ENCODE peak calls at places on chromosomes 6 and 20, in four cellular contexts. One of them, this sample, is unnamed. For H3K27me3 and H3K4me1, the result is how much of the 10 kb centered on the place peaks cover.

GRCh38 chr20:45927071-45927878 is 7.2 kb upstream of the PCIF1 start:
- DNase-seq in PC-9: no peak
- DNase-seq in SJSA1: no peak
- DNase-seq in IMR-90: no peak
- DNase-seq in this sample: no peak

GRCh38 chr6:152815230-152815922 is 64.8 kb downstream of the VIP start:
- DNase-seq in IMR-90: no peak
- DNase-seq in SJSA1: no peak
- DNase-seq in PC-9: no peak
- DNase-seq in this sample: no peak

GRCh38 chr6:106163446-106163965 is 77.4 kb downstream of the PRDM1 start:
- DNase-seq in PC-9: no peak
- DNase-seq in IMR-90: peak
- DNase-seq in SJSA1: no peak
- DNase-seq in this sample: no peak

GRCh38 chr6:104829183-104829958 is 30.3 kb downstream of the HACE1 start:
- DNase-seq in SJSA1: no peak
- DNase-seq in IMR-90: no peak
- DNase-seq in PC-9: no peak
- DNase-seq in this sample: no peak

GRCh38 chr6:14441371-14441781 is 323.8 kb downstream of the CD83 start:
- DNase-seq in IMR-90: peak
- DNase-seq in PC-9: no peak
- DNase-seq in SJSA1: no peak
- DNase-seq in this sample: no peak

GRCh38 chr6:33704215-33704817 is 7.2 kb downstream of the UQCC2 start:
- DNase-seq in SJSA1: no peak
- DNase-seq in PC-9: no peak
- DNase-seq in IMR-90: no peak
- DNase-seq in this sample: no peak

GRCh38 chr6:1242439-1242838 is 69.5 kb upstream of the FOXQ1 start:
- DNase-seq in IMR-90: peak
- DNase-seq in PC-9: no peak
- DNase-seq in SJSA1: peak
- DNase-seq in this sample: no peak

GRCh38 chr6:33427585-33428218 is 7.8 kb downstream of the SYNGAP1 start:
- DNase-seq in SJSA1: peak
- DNase-seq in IMR-90: no peak
- DNase-seq in PC-9: no peak
- DNase-seq in this sample: no peak

GRCh38 chr20:7696311-7696710 is 243.9 kb downstream of the HAO1 start:
- DNase-seq in SJSA1: no peak
- DNase-seq in PC-9: no peak
- DNase-seq in IMR-90: no peak
- DNase-seq in this sample: no peak

GRCh38 chr6:112235956-112236355 is 18.4 kb downstream of the LAMA4 start:
- DNase-seq in IMR-90: peak
- DNase-seq in PC-9: no peak
- DNase-seq in SJSA1: no peak
- DNase-seq in this sample: no peak

GRCh38 chr20:6525447-6526303 is 241.8 kb upstream of the BMP2 start:
- DNase-seq in IMR-90: peak
- DNase-seq in PC-9: no peak
- DNase-seq in SJSA1: no peak
- DNase-seq in this sample: no peak

GRCh38 chr6:10084276-10084993 is 330.4 kb downstream of the TFAP2A start:
- DNase-seq in PC-9: peak
- DNase-seq in SJSA1: no peak
- DNase-seq in IMR-90: no peak
- DNase-seq in this sample: peak

GRCh38 chr6:72715119-72715518 is 93.3 kb downstream of the KCNQ5 start:
- DNase-seq in IMR-90: no peak
- DNase-seq in SJSA1: no peak
- DNase-seq in PC-9: no peak
- DNase-seq in this sample: no peak

GRCh38 chr6:11434565-11435326 is 102.8 kb upstream of the TMEM170B start:
- DNase-seq in PC-9: peak
- DNase-seq in SJSA1: peak
- DNase-seq in IMR-90: peak
- DNase-seq in this sample: peak

GRCh38 chr6:23415819-23416427 is 710.1 kb upstream of the NRSN1 start:
- DNase-seq in IMR-90: no peak
- DNase-seq in SJSA1: no peak
- DNase-seq in PC-9: no peak
- DNase-seq in this sample: no peak

GRCh38 chr20:6311841-6312655 is 189.2 kb upstream of the FERMT1 start:
- DNase-seq in IMR-90: no peak
- DNase-seq in SJSA1: no peak
- DNase-seq in PC-9: no peak
- DNase-seq in this sample: peak

GRCh38 chr6:38176797-38177751 is 357.5 kb downstream of the ZFAND3 start:
- DNase-seq in IMR-90: peak
- DNase-seq in SJSA1: no peak
- DNase-seq in PC-9: no peak
- DNase-seq in this sample: no peak

GRCh38 chr20:23452776-23453175 is at the start of gene CST11:
- DNase-seq in PC-9: no peak
- DNase-seq in IMR-90: no peak
- DNase-seq in SJSA1: no peak
- DNase-seq in this sample: no peak

GRCh38 chr20:59456342-59457132 is 147.8 kb upstream of the PHACTR3 start:
- DNase-seq in SJSA1: no peak
- DNase-seq in IMR-90: no peak
- DNase-seq in PC-9: peak
- DNase-seq in this sample: no peak

GRCh38 chr20:22389836-22390542 is 194.4 kb downstream of the FOXA2 start:
- DNase-seq in PC-9: peak
- DNase-seq in IMR-90: no peak
- DNase-seq in SJSA1: peak
- DNase-seq in this sample: peak

GRCh38 chr6:98583506-98583905 is 250.9 kb upstream of the POU3F2 start:
- DNase-seq in IMR-90: no peak
- DNase-seq in SJSA1: no peak
- DNase-seq in PC-9: no peak
- DNase-seq in this sample: no peak

GRCh38 chr20:52124821-52125220 is 66.8 kb downstream of the ZFP64 start:
- DNase-seq in SJSA1: no peak
- DNase-seq in IMR-90: no peak
- DNase-seq in PC-9: no peak
- DNase-seq in this sample: no peak

GRCh38 chr6:153108320-153108719 is 22.8 kb downstream of the RGS17 start:
- DNase-seq in SJSA1: no peak
- DNase-seq in IMR-90: no peak
- DNase-seq in PC-9: no peak
- DNase-seq in this sample: no peak

GRCh38 chr20:46985241-46985640 is 90.6 kb downstream of the EYA2 start:
- DNase-seq in IMR-90: peak
- DNase-seq in SJSA1: no peak
- DNase-seq in PC-9: peak
- DNase-seq in this sample: no peak

GRCh38 chr6:163668061-163668426 is 253.5 kb downstream of the QKI start:
- DNase-seq in SJSA1: no peak
- DNase-seq in IMR-90: no peak
- DNase-seq in PC-9: no peak
- DNase-seq in this sample: no peak

GRCh38 chr20:25207960-25208534 is 12.5 kb downstream of the ENTPD6 start:
- DNase-seq in SJSA1: no peak
- DNase-seq in PC-9: no peak
- DNase-seq in IMR-90: no peak
- DNase-seq in this sample: no peak

GRCh38 chr6:120682145-120682544 is 652.1 kb downstream of the TBC1D32 start:
- DNase-seq in IMR-90: no peak
- DNase-seq in SJSA1: no peak
- DNase-seq in PC-9: no peak
- DNase-seq in this sample: no peak

GRCh38 chr6:42279144-42279781 is 61.6 kb upstream of the MRPS10 start:
- DNase-seq in PC-9: no peak
- DNase-seq in IMR-90: peak
- DNase-seq in SJSA1: no peak
- DNase-seq in this sample: no peak

GRCh38 chr6:25629202-25629584 is 22.8 kb upstream of the SCGN start:
- DNase-seq in SJSA1: no peak
- DNase-seq in IMR-90: no peak
- DNase-seq in PC-9: no peak
- DNase-seq in this sample: no peak

GRCh38 chr6:33839399-33840063 is 35.7 kb upstream of the MLN start:
- DNase-seq in PC-9: no peak
- DNase-seq in SJSA1: no peak
- DNase-seq in IMR-90: no peak
- DNase-seq in this sample: peak

GRCh38 chr20:5991623-5992441 is 41.4 kb downstream of the MCM8 start:
- DNase-seq in PC-9: no peak
- DNase-seq in SJSA1: no peak
- DNase-seq in IMR-90: peak
- DNase-seq in this sample: peak

GRCh38 chr6:28634406-28634757 is 108.7 kb downstream of the GPX5 start:
- DNase-seq in SJSA1: no peak
- DNase-seq in PC-9: no peak
- DNase-seq in IMR-90: no peak
- DNase-seq in this sample: no peak

GRCh38 chr6:14728396-14729024 is 517.4 kb upstream of the JARID2 start:
- DNase-seq in IMR-90: peak
- DNase-seq in PC-9: no peak
- DNase-seq in SJSA1: no peak
- DNase-seq in this sample: no peak

GRCh38 chr6:111921108-111921507 is 47.9 kb upstream of the FYN start:
- DNase-seq in IMR-90: no peak
- DNase-seq in SJSA1: no peak
- DNase-seq in PC-9: no peak
- DNase-seq in this sample: no peak

GRCh38 chr20:8144282-8145245 is 12.5 kb downstream of the PLCB1 start:
- DNase-seq in PC-9: no peak
- DNase-seq in SJSA1: no peak
- DNase-seq in IMR-90: peak
- DNase-seq in this sample: no peak

GRCh38 chr20:300345-300744 is 3.0 kb downstream of the ZCCHC3 start:
- DNase-seq in IMR-90: no peak
- DNase-seq in SJSA1: no peak
- DNase-seq in PC-9: no peak
- DNase-seq in this sample: no peak
- H3K27ac ChIP-seq in IMR-90: peak
- H3K27ac ChIP-seq in SJSA1: no peak
- H3K27ac ChIP-seq in PC-9: no peak
- H3K27ac ChIP-seq in this sample: no peak

DNA sequence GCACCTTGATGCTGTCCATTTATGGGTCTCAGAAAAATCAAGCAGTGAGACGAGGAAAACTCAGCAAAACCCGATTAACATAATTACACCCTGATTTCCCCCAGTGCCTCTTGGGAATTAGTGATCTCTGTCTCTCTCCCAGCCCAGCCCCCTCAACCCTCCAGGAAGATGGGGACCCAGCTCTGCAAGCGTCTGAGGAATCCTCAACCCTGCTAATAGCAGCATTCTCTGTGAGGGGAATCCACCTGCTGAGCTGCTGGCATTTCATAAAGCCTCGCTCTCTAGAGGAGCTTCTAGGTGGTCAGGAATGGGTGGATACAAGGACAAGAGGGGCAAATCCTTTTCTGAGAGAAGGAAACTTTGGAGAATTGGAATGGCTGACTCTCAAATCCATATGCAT is 13.9 kb downstream of the NR2E1 start:
- DNase-seq in PC-9: no peak
- DNase-seq in SJSA1: no peak
- DNase-seq in IMR-90: no peak
- DNase-seq in this sample: no peak
- H3K27me3 ChIP-seq in PC-9: under half
- H3K27me3 ChIP-seq in SJSA1: under half
- H3K27me3 ChIP-seq in IMR-90: under half
- H3K27me3 ChIP-seq in this sample: half or more

GRCh38 chr6:75329703-75330102 is 45.1 kb upstream of the TMEM30A start:
- DNase-seq in IMR-90: no peak
- DNase-seq in PC-9: no peak
- DNase-seq in SJSA1: no peak
- DNase-seq in this sample: no peak
- H3K4me1 ChIP-seq in IMR-90: under half
- H3K4me1 ChIP-seq in PC-9: under half
- H3K4me1 ChIP-seq in SJSA1: under half
- H3K4me1 ChIP-seq in this sample: under half

DNA sequence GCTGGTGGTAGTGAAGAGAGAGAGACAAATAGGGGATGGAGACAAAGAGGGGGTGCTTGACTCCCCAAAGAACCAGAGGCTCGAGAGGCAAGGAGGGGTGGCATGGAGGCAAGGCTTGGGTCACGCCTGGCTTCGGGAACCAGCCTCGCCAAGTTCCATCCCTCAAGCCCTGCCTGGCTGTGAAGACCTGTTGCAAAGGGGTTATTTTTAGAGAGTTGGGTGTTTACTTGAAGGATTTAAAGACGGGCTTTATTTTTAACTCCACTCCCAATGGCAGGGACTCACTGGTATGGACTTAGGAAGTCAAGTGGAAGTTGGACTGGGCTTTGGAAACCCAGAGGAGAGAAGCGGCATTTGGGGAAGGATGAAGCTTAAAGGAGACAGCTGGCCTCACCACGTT is 43.1 kb downstream of the JPH2 start:
- DNase-seq in SJSA1: no peak
- DNase-seq in IMR-90: no peak
- DNase-seq in PC-9: no peak
- DNase-seq in this sample: no peak
- H3K27ac ChIP-seq in SJSA1: no peak
- H3K27ac ChIP-seq in IMR-90: no peak
- H3K27ac ChIP-seq in PC-9: no peak
- H3K27ac ChIP-seq in this sample: no peak

DNA sequence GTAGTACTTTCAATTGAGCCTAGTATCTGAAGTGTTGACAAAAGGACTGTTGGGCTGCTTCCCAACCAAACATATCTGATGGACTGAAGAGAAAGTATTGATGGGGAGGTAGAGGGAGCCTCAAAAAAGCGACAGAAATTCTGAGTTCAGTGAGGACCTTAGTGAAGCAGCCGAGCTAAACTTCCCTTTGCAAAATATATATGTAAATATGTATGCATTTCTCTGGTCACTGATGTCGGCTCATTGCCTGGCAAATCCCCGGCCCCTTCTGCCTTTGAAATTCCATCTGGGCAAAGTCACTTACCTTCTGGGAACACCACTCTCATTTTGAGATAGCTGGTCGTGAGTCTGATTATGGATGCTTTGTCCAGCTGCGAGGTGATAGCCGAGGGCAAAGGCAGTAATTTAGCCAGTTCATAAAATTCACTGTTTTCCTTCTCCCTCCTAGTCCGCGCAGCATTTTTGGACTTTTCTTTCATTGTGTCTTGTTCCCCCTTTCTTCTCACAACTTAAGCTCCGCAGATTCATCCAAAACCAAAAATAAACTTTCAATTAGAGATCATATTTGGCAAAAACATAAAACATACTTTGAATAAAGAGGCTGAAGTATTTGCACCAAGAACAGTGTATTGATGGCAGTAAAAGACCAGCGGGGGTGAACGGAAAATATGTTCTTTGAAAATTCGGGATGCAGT is 1.6 kb downstream of the SIM1 start:
- DNase-seq in SJSA1: no peak
- DNase-seq in IMR-90: no peak
- DNase-seq in PC-9: no peak
- DNase-seq in this sample: no peak
- H3K27me3 ChIP-seq in SJSA1: under half
- H3K27me3 ChIP-seq in IMR-90: half or more
- H3K27me3 ChIP-seq in PC-9: under half
- H3K27me3 ChIP-seq in this sample: half or more

GRCh38 chr20:62029296-62029695 is 36.4 kb downstream of the TAF4 start:
- DNase-seq in SJSA1: no peak
- DNase-seq in PC-9: no peak
- DNase-seq in IMR-90: no peak
- DNase-seq in this sample: no peak
- H3K4me1 ChIP-seq in SJSA1: under half
- H3K4me1 ChIP-seq in PC-9: under half
- H3K4me1 ChIP-seq in IMR-90: under half
- H3K4me1 ChIP-seq in this sample: under half

This sample was measured in foreskin keratinocyte.